ENCODE peak calls at places on chromosome 1, in nine cellular contexts. W, F, X, B, Q, G, Y, H and T are unnamed samples.

GRCh38 chr1:147676306-147677085 is 6.2 kb upstream of the ACP6 start:
- DNase-seq in W (no peak), F (no peak), X (no peak), B (no peak), Q (no peak), G (no peak), Y (no peak), H (no peak), T (no peak)

GRCh38 chr1:10529772-10530171 is 55.0 kb downstream of the PEX14 start:
- DNase-seq in W (no peak), F (no peak), X (no peak), B (no peak), Q (no peak), G (no peak), Y (no peak), H (no peak), T (no peak)

GRCh38 chr1:54331091-54331772 is 75.0 kb downstream of the SSBP3 start:
- DNase-seq in W (no peak), F (no peak), X (no peak), B (no peak), Q (no peak), G (no peak), Y (no peak), H (no peak), T (no peak)

GRCh38 chr1:186030453-186030852 is 296.3 kb downstream of the HMCN1 start:
- DNase-seq in W (no peak), F (no peak), X (no peak), B (no peak), Q (no peak), G (no peak), Y (no peak), H (no peak), T (no peak)

GRCh38 chr1:78607944-78608343 is 12.3 kb upstream of the IFI44L start:
- DNase-seq in W (no peak), F (no peak), X (no peak), B (no peak), Q (no peak), G (no peak), Y (no peak), H (no peak), T (no peak)

GRCh38 chr1:40373323-40374283 is at the start of gene SMAP2:
- DNase-seq in W (peak; percentile 89), F (peak; percentile 99), X (peak; percentile 97), B (peak; percentile 96), Q (peak; percentile 98), G (peak; percentile 99), Y (peak; percentile 98), H (peak; percentile 96), T (peak; percentile 99)

GRCh38 chr1:7401814-7402547 is 369.1 kb upstream of the VAMP3 start:
- DNase-seq in W (peak; percentile 97), F (peak; percentile 77), X (peak; percentile 32), B (no peak), Q (no peak), G (peak; percentile 13), Y (no peak), H (no peak), T (no peak)

GRCh38 chr1:204249736-204250427 is 36.1 kb upstream of the GOLT1A start:
- DNase-seq in W (no peak), F (no peak), X (no peak), B (no peak), Q (no peak), G (peak; percentile 28), Y (no peak), H (no peak), T (no peak)

GRCh38 chr1:243287652-243288051 is 31.8 kb downstream of the SDCCAG8 start:
- DNase-seq in W (no peak), F (no peak), X (no peak), B (no peak), Q (no peak), G (no peak), Y (no peak), H (no peak), T (no peak)

GRCh38 chr1:243287128-243287470 is 31.3 kb downstream of the SDCCAG8 start:
- DNase-seq in W (no peak), F (no peak), X (no peak), B (no peak), Q (no peak), G (no peak), Y (no peak), H (no peak), T (no peak)

GRCh38 chr1:243286409-243287127 is 30.7 kb downstream of the SDCCAG8 start:
- DNase-seq in W (no peak), F (no peak), X (no peak), B (no peak), Q (no peak), G (no peak), Y (no peak), H (no peak), T (no peak)

GRCh38 chr1:243291287-243291686 is 35.4 kb downstream of the SDCCAG8 start:
- DNase-seq in W (no peak), F (no peak), X (no peak), B (no peak), Q (no peak), G (no peak), Y (no peak), H (no peak), T (no peak)

DNA sequence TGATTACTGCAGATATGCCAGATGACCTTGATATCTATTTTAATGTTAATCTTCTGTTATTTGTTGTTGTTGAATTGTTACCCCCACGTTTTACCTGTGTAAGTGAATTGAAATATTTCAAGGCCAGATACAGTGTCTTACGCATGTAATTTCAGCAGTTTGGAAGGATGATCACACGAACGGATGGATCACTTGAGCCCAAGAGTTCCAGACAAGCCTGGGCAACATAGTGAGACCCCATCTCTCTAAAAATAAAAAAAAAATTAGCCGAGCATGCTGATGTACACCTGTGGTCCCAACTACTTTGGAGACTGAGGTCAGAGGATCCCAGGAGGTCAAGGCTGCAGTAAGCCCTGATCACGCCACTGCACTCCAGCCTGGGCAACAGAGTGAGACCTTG is 32.2 kb downstream of the SDCCAG8 start:
- DNase-seq in W (no peak), F (no peak), X (no peak), B (no peak), Q (no peak), G (no peak), Y (no peak), H (no peak), T (no peak)
- H3K27ac ChIP-seq in W (no peak overlapping the region), F (peak overlapping the region; percentile 14), X (no peak overlapping the region), B (no peak overlapping the region), Q (no peak overlapping the region), G (no peak overlapping the region), Y (peak overlapping the region; percentile 86), H (peak overlapping the region; percentile 42), T (peak overlapping the region; percentile 16)

GRCh38 chr1:156122519-156123355 is 8.2 kb downstream of the LMNA start:
- DNase-seq in W (no peak), F (no peak), X (peak; percentile 67), B (peak; percentile 92), Q (peak; percentile 93), G (peak; percentile 93), Y (peak; percentile 82), H (peak; percentile 92), T (peak; percentile 93)

GRCh38 chr1:156123356-156124196 is 9.1 kb downstream of the LMNA start:
- DNase-seq in W (peak; percentile 91), F (peak; percentile 99), X (peak; percentile 99), B (peak; percentile 97), Q (peak; percentile 98), G (peak; percentile 98), Y (peak; percentile 94), H (peak; percentile 96), T (peak; percentile 98)

GRCh38 chr1:156126701-156127534 is 12.4 kb downstream of the LMNA start:
- DNase-seq in W (peak; percentile 70), F (peak; percentile 93), X (no peak), B (no peak), Q (peak; percentile 73), G (peak; percentile 90), Y (peak; percentile 74), H (no peak), T (peak; percentile 77)

GRCh38 chr1:156126043-156126700 is 11.7 kb downstream of the LMNA start:
- DNase-seq in W (peak; percentile 91), F (peak; percentile 97), X (peak; percentile 61), B (peak; percentile 96), Q (peak; percentile 94), G (peak; percentile 99), Y (peak; percentile 92), H (peak; percentile 93), T (peak; percentile 98)

DNA sequence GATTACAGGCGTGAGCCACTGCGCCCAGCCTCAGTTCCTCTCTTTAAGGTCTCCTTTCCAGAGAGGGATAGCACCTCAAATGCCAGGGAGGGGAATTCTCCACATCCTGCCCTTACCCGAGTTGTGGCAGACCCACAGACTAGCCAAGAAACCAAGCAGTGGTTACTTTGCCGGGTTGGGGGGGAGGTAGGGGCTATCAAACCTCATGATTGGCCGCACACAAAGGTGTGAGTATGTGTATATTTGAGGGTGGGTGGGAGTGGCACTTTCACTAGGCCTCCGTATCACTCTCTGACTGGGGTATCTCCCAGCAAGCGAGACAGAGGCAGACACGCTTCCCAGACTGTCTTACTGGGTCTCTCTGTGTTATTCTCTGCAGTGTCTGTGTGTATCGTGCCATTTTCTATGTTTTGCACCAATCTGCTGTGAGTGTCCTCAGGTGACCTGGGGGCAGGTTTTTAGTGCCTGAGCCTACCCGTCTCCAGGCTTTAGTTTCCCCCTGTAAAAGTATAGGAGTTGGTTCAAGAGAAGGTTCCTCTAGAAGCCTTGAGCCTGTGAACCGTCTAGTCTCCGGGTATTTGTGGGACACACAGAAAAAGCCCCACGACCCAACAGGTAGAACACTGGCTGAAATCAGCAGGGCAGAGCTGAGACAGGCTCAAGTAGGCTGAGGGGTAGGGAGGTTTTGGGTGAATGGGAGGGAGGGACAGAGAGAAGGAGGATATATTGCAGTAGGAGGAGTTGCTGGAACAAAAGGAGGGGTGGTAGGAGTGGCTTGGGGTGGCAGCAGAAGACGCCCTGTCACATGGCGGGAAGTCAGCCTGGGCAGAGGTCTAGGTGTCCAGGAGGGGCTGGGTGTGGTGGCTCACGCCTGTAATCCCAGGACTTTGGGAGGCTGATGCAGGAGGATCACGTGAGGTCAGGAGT is 10.3 kb downstream of the LMNA start:
- DNase-seq in W (no peak), F (no peak), X (peak; percentile 58), B (peak; percentile 61), Q (peak; percentile 74), G (peak; percentile 84), Y (peak; percentile 76), H (no peak), T (peak; percentile 72)
- H3K4me3 ChIP-seq in W (peak overlapping the region; percentile 52), F (peak overlapping the region; percentile 69), X (no peak overlapping the region), B (peak overlapping the region; percentile 19), Q (peak overlapping the region; percentile 99), G (no peak overlapping the region), Y (no peak overlapping the region), H (peak overlapping the region; percentile 98), T (no peak overlapping the region)

GRCh38 chr1:4062992-4063391 is 162.9 kb upstream of the C1orf174 start:
- DNase-seq in W (no peak), F (no peak), X (no peak), B (no peak), Q (no peak), G (peak; percentile 64), Y (no peak), H (no peak), T (no peak)
- H3K27ac ChIP-seq in W (no peak overlapping the region), F (no peak overlapping the region), X (no peak overlapping the region), B (no peak overlapping the region), Q (no peak overlapping the region), G (no peak overlapping the region), Y (no peak overlapping the region), H (no peak overlapping the region), T (no peak overlapping the region)

GRCh38 chr1:30133414-30134055 is 589.9 kb downstream of the MATN1 start:
- DNase-seq in W (no peak), F (no peak), X (no peak), B (no peak), Q (no peak), G (no peak), Y (no peak), H (no peak), T (no peak)

GRCh38 chr1:30137001-30137400 is 586.4 kb downstream of the MATN1 start:
- DNase-seq in W (no peak), F (no peak), X (no peak), B (no peak), Q (no peak), G (no peak), Y (no peak), H (no peak), T (no peak)

GRCh38 chr1:30134466-30135217 is 588.7 kb downstream of the MATN1 start:
- DNase-seq in W (no peak), F (no peak), X (no peak), B (no peak), Q (no peak), G (peak; percentile 68), Y (no peak), H (no peak), T (no peak)

GRCh38 chr1:30132602-30133271 is 590.6 kb downstream of the MATN1 start:
- DNase-seq in W (no peak), F (no peak), X (no peak), B (no peak), Q (no peak), G (no peak), Y (no peak), H (no peak), T (no peak)

DNA sequence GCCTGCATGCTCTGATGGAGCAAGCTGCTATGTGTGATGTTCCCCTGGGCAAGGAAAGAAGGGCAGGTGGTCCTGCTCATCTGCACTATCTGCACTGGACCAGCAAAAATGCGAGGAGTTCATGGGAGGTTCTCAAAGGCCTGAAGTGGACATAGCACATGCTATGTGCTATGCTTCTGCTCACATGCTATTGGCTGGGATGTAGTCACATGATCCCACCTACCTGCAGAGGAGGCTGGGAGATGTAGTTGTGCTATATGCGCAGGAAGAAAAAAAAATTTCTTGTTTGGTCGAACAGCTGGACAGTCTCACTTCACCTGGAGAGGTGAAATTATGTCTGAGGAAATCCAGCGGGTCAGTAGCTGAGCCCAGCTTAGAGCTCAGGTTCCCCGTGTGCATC is 587.7 kb downstream of the MATN1 start:
- DNase-seq in W (no peak), F (no peak), X (no peak), B (no peak), Q (no peak), G (no peak), Y (no peak), H (no peak), T (no peak)
- H3K4me3 ChIP-seq in W (no peak overlapping the region), F (no peak overlapping the region), X (no peak overlapping the region), B (no peak overlapping the region), Q (no peak overlapping the region), G (no peak overlapping the region), Y (no peak overlapping the region), H (no peak overlapping the region), T (no peak overlapping the region)